ENCODE peak calls at places on chromosomes 13 and 19, in six cellular contexts. One of them, this sample, is unnamed.
A peak's percentile ranks its signal among the peaks of the same experiment; 100 is the strongest.

GRCh38 chr19:12847159-12848139 is 9.1 kb downstream of the MAST1 start:
- DNase-seq in lung: peak; percentile 84
- DNase-seq in left ventricle myocardium inferior: peak; percentile 83
- DNase-seq in caudate nucleus: peak; percentile 63
- DNase-seq in endodermal cell: peak; percentile 98
- DNase-seq in body of pancreas: peak; percentile 88
- DNase-seq in this sample: peak; percentile 90

GRCh38 chr19:51821921-51822716 is 27.2 kb downstream of the FPR3 start:
- DNase-seq in lung: no peak
- DNase-seq in left ventricle myocardium inferior: no peak
- DNase-seq in caudate nucleus: no peak
- DNase-seq in endodermal cell: no peak
- DNase-seq in body of pancreas: no peak
- DNase-seq in this sample: no peak

GRCh38 chr13:29471551-29471950 is 123.9 kb downstream of the SLC7A1 start:
- DNase-seq in lung: no peak
- DNase-seq in left ventricle myocardium inferior: no peak
- DNase-seq in caudate nucleus: no peak
- DNase-seq in endodermal cell: no peak
- DNase-seq in body of pancreas: no peak
- DNase-seq in this sample: no peak

GRCh38 chr19:35135389-35135909 is 590 bp upstream of the LGI4 start:
- DNase-seq in lung: peak; percentile 73
- DNase-seq in left ventricle myocardium inferior: peak; percentile 84
- DNase-seq in caudate nucleus: peak; percentile 75
- DNase-seq in endodermal cell: peak; percentile 94
- DNase-seq in body of pancreas: peak; percentile 76
- DNase-seq in this sample: peak; percentile 81

GRCh38 chr19:1673645-1674292 is 21.4 kb upstream of the TCF3 start:
- DNase-seq in lung: no peak
- DNase-seq in left ventricle myocardium inferior: no peak
- DNase-seq in caudate nucleus: no peak
- DNase-seq in endodermal cell: no peak
- DNase-seq in body of pancreas: peak; percentile 67
- DNase-seq in this sample: no peak

GRCh38 chr13:112893570-112894422 is 75.2 kb upstream of the MCF2L start:
- DNase-seq in lung: no peak
- DNase-seq in left ventricle myocardium inferior: no peak
- DNase-seq in caudate nucleus: no peak
- DNase-seq in endodermal cell: peak; percentile 93
- DNase-seq in body of pancreas: peak; percentile 80
- DNase-seq in this sample: no peak

GRCh38 chr13:50699874-50700663 is 143.4 kb downstream of the DLEU7 start:
- DNase-seq in lung: no peak
- DNase-seq in left ventricle myocardium inferior: no peak
- DNase-seq in caudate nucleus: no peak
- DNase-seq in endodermal cell: no peak
- DNase-seq in body of pancreas: no peak
- DNase-seq in this sample: no peak

GRCh38 chr19:53471916-53472315 is 4.4 kb downstream of the ZNF813 start:
- DNase-seq in lung: no peak
- DNase-seq in left ventricle myocardium inferior: no peak
- DNase-seq in caudate nucleus: no peak
- DNase-seq in endodermal cell: no peak
- DNase-seq in body of pancreas: no peak
- DNase-seq in this sample: no peak

GRCh38 chr13:27868639-27869435 is 51.0 kb upstream of the PDX1 start:
- DNase-seq in lung: no peak
- DNase-seq in left ventricle myocardium inferior: no peak
- DNase-seq in caudate nucleus: no peak
- DNase-seq in endodermal cell: no peak
- DNase-seq in body of pancreas: no peak
- DNase-seq in this sample: no peak

GRCh38 chr19:42487025-42487797 is 41.1 kb downstream of the CEACAM1 start:
- DNase-seq in lung: no peak
- DNase-seq in left ventricle myocardium inferior: no peak
- DNase-seq in caudate nucleus: no peak
- DNase-seq in endodermal cell: peak; percentile 55
- DNase-seq in body of pancreas: no peak
- DNase-seq in this sample: peak; percentile 41
- H3K27ac ChIP-seq in lung: no peak overlapping the region
- H3K27ac ChIP-seq in left ventricle myocardium inferior: no peak overlapping the region
- H3K27ac ChIP-seq in caudate nucleus: no peak overlapping the region
- H3K27ac ChIP-seq in endodermal cell: no peak overlapping the region
- H3K27ac ChIP-seq in body of pancreas: no peak overlapping the region
- H3K27ac ChIP-seq in this sample: peak overlapping the region; percentile 55

DNA sequence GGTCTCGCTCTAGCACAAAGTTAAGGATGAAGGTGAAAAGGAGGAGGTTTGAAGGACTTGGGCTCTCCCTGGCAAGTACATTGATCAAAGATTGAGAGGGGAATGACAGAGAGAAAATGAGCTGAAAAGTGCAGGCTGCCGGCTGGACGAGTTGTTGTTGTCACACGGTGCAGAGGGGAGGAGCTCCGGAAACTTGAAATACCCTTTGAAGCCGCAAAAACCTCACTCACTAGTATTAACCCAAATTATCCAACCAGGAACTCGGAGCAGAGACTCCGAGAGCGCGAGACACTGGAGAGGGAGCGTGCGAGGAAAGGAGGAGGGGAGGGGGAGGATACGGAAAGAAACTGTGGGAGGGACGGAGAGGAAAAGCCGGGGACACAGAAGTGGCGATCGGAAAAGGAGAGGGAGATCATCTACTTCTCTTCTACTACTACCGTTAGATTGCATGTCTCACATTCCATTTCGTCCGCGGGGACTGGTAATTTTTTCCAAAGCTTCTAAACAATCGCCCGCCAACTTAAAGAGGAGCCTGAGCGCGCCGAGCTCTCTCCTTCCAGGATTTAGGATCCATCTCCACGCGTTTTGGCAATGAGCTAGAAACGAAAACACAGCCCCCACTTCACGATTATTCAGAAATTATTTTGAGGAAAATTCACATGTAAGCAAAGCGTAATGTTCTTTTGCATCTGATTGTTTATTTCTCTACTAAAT is at the start of gene DACH1:
- DNase-seq in lung: peak; percentile 57
- DNase-seq in left ventricle myocardium inferior: peak; percentile 45
- DNase-seq in caudate nucleus: peak; percentile 70
- DNase-seq in endodermal cell: peak; percentile 80
- DNase-seq in body of pancreas: peak; percentile 55
- DNase-seq in this sample: peak; percentile 43
- H3K27ac ChIP-seq in lung: peak within 1 kb of the TSS; percentile 90
- H3K27ac ChIP-seq in left ventricle myocardium inferior: peak within 1 kb of the TSS; percentile 85
- H3K27ac ChIP-seq in caudate nucleus: peak within 1 kb of the TSS; percentile 82
- H3K27ac ChIP-seq in endodermal cell: peak within 1 kb of the TSS; percentile 90
- H3K27ac ChIP-seq in body of pancreas: peak within 1 kb of the TSS; percentile 74
- H3K27ac ChIP-seq in this sample: no peak within 1 kb of the TSS

GRCh38 chr13:25169356-25169755 is 2.7 kb downstream of the AMER2 start:
- DNase-seq in lung: no peak
- DNase-seq in left ventricle myocardium inferior: no peak
- DNase-seq in caudate nucleus: no peak
- DNase-seq in endodermal cell: no peak
- DNase-seq in body of pancreas: no peak
- DNase-seq in this sample: no peak

GRCh38 chr13:25167775-25168174 is 4.3 kb downstream of the AMER2 start:
- DNase-seq in lung: no peak
- DNase-seq in left ventricle myocardium inferior: no peak
- DNase-seq in caudate nucleus: no peak
- DNase-seq in endodermal cell: no peak
- DNase-seq in body of pancreas: no peak
- DNase-seq in this sample: no peak

GRCh38 chr13:25168800-25169199 is 3.3 kb downstream of the AMER2 start:
- DNase-seq in lung: no peak
- DNase-seq in left ventricle myocardium inferior: no peak
- DNase-seq in caudate nucleus: no peak
- DNase-seq in endodermal cell: no peak
- DNase-seq in body of pancreas: no peak
- DNase-seq in this sample: no peak

GRCh38 chr13:25167349-25167748 is 4.7 kb downstream of the AMER2 start:
- DNase-seq in lung: no peak
- DNase-seq in left ventricle myocardium inferior: no peak
- DNase-seq in caudate nucleus: no peak
- DNase-seq in endodermal cell: no peak
- DNase-seq in body of pancreas: no peak
- DNase-seq in this sample: no peak

GRCh38 chr13:25165664-25166063 is 6.4 kb downstream of the AMER2 start:
- DNase-seq in lung: no peak
- DNase-seq in left ventricle myocardium inferior: no peak
- DNase-seq in caudate nucleus: no peak
- DNase-seq in endodermal cell: no peak
- DNase-seq in body of pancreas: no peak
- DNase-seq in this sample: no peak
- H3K27ac ChIP-seq in lung: no peak overlapping the region
- H3K27ac ChIP-seq in left ventricle myocardium inferior: no peak overlapping the region
- H3K27ac ChIP-seq in caudate nucleus: peak overlapping the region; percentile 83
- H3K27ac ChIP-seq in endodermal cell: no peak overlapping the region
- H3K27ac ChIP-seq in body of pancreas: no peak overlapping the region
- H3K27ac ChIP-seq in this sample: no peak overlapping the region

GRCh38 chr19:47240996-47241918 is 10.3 kb upstream of the BBC3 start:
- DNase-seq in lung: peak; percentile 75
- DNase-seq in left ventricle myocardium inferior: peak; percentile 59
- DNase-seq in caudate nucleus: peak; percentile 44
- DNase-seq in endodermal cell: peak; percentile 97
- DNase-seq in body of pancreas: peak; percentile 97
- DNase-seq in this sample: peak; percentile 50
- H3K27ac ChIP-seq in lung: no peak overlapping the region
- H3K27ac ChIP-seq in left ventricle myocardium inferior: no peak overlapping the region
- H3K27ac ChIP-seq in caudate nucleus: no peak overlapping the region
- H3K27ac ChIP-seq in endodermal cell: no peak overlapping the region
- H3K27ac ChIP-seq in body of pancreas: no peak overlapping the region
- H3K27ac ChIP-seq in this sample: no peak overlapping the region

GRCh38 chr13:41533266-41533665 is 75.9 kb downstream of the RGCC start:
- DNase-seq in lung: no peak
- DNase-seq in left ventricle myocardium inferior: no peak
- DNase-seq in caudate nucleus: no peak
- DNase-seq in endodermal cell: no peak
- DNase-seq in body of pancreas: no peak
- DNase-seq in this sample: no peak
- H3K27ac ChIP-seq in lung: no peak overlapping the region
- H3K27ac ChIP-seq in left ventricle myocardium inferior: no peak overlapping the region
- H3K27ac ChIP-seq in caudate nucleus: peak overlapping the region; percentile 21
- H3K27ac ChIP-seq in endodermal cell: no peak overlapping the region
- H3K27ac ChIP-seq in body of pancreas: no peak overlapping the region
- H3K27ac ChIP-seq in this sample: no peak overlapping the region

GRCh38 chr19:38145627-38146026 is 78.4 kb downstream of the DPF1 start:
- DNase-seq in lung: no peak
- DNase-seq in left ventricle myocardium inferior: no peak
- DNase-seq in caudate nucleus: no peak
- DNase-seq in endodermal cell: no peak
- DNase-seq in body of pancreas: no peak
- DNase-seq in this sample: peak; percentile 60
- H3K27ac ChIP-seq in lung: no peak overlapping the region
- H3K27ac ChIP-seq in left ventricle myocardium inferior: no peak overlapping the region
- H3K27ac ChIP-seq in caudate nucleus: no peak overlapping the region
- H3K27ac ChIP-seq in endodermal cell: no peak overlapping the region
- H3K27ac ChIP-seq in body of pancreas: no peak overlapping the region
- H3K27ac ChIP-seq in this sample: no peak overlapping the region

GRCh38 chr13:55577082-55577846 is 1563.5 kb upstream of the PRR20A start:
- DNase-seq in lung: no peak
- DNase-seq in left ventricle myocardium inferior: no peak
- DNase-seq in caudate nucleus: no peak
- DNase-seq in endodermal cell: peak; percentile 66
- DNase-seq in body of pancreas: no peak
- DNase-seq in this sample: no peak
- H3K27ac ChIP-seq in lung: no peak overlapping the region
- H3K27ac ChIP-seq in left ventricle myocardium inferior: no peak overlapping the region
- H3K27ac ChIP-seq in caudate nucleus: no peak overlapping the region
- H3K27ac ChIP-seq in endodermal cell: no peak overlapping the region
- H3K27ac ChIP-seq in body of pancreas: no peak overlapping the region
- H3K27ac ChIP-seq in this sample: no peak overlapping the region

DNA sequence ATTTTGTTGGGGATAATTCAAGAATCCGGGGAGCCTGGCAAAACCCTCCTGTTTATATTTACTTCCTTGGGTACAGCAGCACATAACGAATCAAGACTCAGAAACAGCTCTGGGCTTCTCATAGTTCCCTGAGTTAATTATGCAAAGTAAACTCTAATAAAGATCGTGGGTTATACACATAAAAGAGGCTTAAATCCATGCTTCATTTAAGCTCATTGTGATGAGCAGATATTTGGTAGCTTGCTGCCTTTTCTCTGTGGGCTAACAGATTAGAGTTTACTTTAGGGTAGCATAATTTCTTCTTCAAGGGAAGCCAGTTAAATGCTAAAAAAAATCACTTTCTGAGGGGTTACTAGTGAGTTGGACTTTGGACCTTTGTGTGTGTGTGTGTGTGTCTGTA is 357.7 kb downstream of the TDRD3 start:
- DNase-seq in lung: no peak
- DNase-seq in left ventricle myocardium inferior: no peak
- DNase-seq in caudate nucleus: no peak
- DNase-seq in endodermal cell: no peak
- DNase-seq in body of pancreas: no peak
- DNase-seq in this sample: no peak
- H3K27ac ChIP-seq in lung: no peak overlapping the region
- H3K27ac ChIP-seq in left ventricle myocardium inferior: no peak overlapping the region
- H3K27ac ChIP-seq in caudate nucleus: no peak overlapping the region
- H3K27ac ChIP-seq in endodermal cell: no peak overlapping the region
- H3K27ac ChIP-seq in body of pancreas: no peak overlapping the region
- H3K27ac ChIP-seq in this sample: no peak overlapping the region

GRCh38 chr19:16283103-16283469 is 41.5 kb upstream of the KLF2 start:
- DNase-seq in lung: no peak
- DNase-seq in left ventricle myocardium inferior: no peak
- DNase-seq in caudate nucleus: no peak
- DNase-seq in endodermal cell: no peak
- DNase-seq in body of pancreas: no peak
- DNase-seq in this sample: no peak
- H3K27ac ChIP-seq in lung: peak overlapping the region; percentile 95
- H3K27ac ChIP-seq in left ventricle myocardium inferior: peak overlapping the region; percentile 96
- H3K27ac ChIP-seq in caudate nucleus: peak overlapping the region; percentile 98
- H3K27ac ChIP-seq in endodermal cell: peak overlapping the region; percentile 76
- H3K27ac ChIP-seq in body of pancreas: peak overlapping the region; percentile 85
- H3K27ac ChIP-seq in this sample: peak overlapping the region; percentile 84

This sample was measured in testis.